ENCODE peak calls at places on chromosomes 11 and 22, in four cellular contexts. K, V, I and F are unnamed samples.

GRCh38 chr22:38223289-38223960 is 21.6 kb downstream of the MAFF start:
- DNase-seq in K (no peak), V (no peak), I (no peak), F (no peak)

GRCh38 chr22:46546466-46547178 is 9.2 kb upstream of the CELSR1 start:
- DNase-seq in K (peak), V (no peak), I (peak), F (no peak)

GRCh38 chr11:76209956-76210885 is 3.9 kb upstream of the WNT11 start:
- DNase-seq in K (peak), V (peak), I (peak), F (no peak)

GRCh38 chr11:61488651-61489291 is 19.8 kb upstream of the LRRC10B start:
- DNase-seq in K (peak), V (peak), I (peak), F (no peak)

GRCh38 chr11:79413258-79413657 is 27.6 kb downstream of the TENM4 start:
- DNase-seq in K (peak), V (peak), I (peak), F (no peak)

GRCh38 chr11:6273188-6273587 is 13.6 kb downstream of the CCKBR start:
- DNase-seq in K (no peak), V (no peak), I (no peak), F (no peak)

GRCh38 chr22:22218302-22218701 is 26.3 kb upstream of the VPREB1 start:
- DNase-seq in K (no peak), V (no peak), I (no peak), F (no peak)

GRCh38 chr11:79013509-79013908 is 427.3 kb downstream of the TENM4 start:
- DNase-seq in K (no peak), V (no peak), I (no peak), F (no peak)

GRCh38 chr11:94786264-94787126 is 18.3 kb downstream of the AMOTL1 start:
- DNase-seq in K (no peak), V (no peak), I (no peak), F (no peak)

DNA sequence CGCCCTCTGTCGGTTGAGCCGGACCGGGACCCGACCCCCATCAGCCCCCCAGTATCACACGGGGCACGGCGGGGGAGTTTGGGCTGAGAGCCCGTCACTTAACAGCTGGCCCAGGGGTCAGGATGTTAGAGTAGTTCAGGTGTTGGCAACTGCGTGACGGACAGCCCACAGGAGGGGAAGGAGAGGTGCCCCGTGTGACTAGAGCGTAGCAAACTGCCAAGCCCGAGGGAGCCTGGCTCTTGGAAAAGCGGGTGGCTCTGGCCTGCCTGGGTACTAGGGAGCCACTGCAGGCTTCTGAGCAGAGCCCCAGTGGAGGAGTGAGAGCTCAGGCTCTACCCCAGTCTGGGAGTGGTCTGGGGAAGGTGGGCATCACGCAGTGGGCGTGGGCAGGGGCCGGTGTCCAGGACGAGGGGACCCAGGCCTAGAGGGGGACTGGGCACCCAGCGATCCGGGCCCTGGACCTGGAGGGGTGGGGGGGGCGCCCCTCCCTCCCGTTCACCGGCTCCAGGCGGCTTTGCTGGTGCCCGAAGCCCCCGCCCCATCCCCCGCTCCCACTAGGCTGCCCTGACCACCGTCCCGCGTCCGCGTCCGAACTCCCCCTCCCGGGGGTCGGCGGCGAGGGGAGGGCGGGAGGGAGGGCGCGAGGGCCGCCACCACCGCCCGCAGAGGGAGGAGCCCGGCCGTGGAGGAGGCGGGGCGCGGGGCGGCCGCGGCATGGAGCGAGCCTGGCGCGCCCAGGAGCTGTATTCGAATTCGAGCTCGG is 24.4 kb downstream of the SHANK3 start:
- DNase-seq in K (no peak), V (peak), I (no peak), F (no peak)
- TF ChIP-seq CTCF in K (no peak), V (peak), I (peak), F (no peak)

DNA sequence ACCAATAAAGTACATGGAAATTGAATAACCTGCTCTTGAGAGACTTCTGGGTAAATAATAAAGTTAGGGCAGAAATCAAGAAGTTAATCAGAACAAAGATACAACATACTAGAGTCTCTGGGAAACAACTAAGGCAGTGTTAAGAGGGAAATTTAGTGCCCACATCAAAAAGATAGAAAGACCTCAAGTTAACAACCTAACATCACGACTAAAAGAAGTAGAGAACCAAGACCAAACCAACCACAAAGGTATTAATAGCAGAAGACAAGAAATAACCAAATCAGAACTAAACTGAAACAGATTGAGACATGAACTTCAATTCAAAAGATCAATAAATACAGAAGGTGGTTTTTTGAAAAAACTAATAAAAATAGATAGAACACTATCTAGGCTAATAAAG is 140.7 kb downstream of the JRKL start:
- DNase-seq in K (no peak), V (no peak), I (no peak), F (no peak)
- TF ChIP-seq CTCF in K (no peak), V (no peak), I (no peak), F (no peak)

GRCh38 chr11:276219-276618 is 2.0 kb upstream of the NLRP6 start:
- DNase-seq in K (no peak), V (no peak), I (no peak), F (no peak)
- TF ChIP-seq CTCF in K (no peak), V (no peak), I (no peak), F (no peak)

GRCh38 chr11:131510662-131511061 is 140.2 kb downstream of the NTM start:
- DNase-seq in K (no peak), V (no peak), I (no peak), F (no peak)

GRCh38 chr11:131514062-131514461 is 143.6 kb downstream of the NTM start:
- DNase-seq in K (no peak), V (no peak), I (no peak), F (no peak)

GRCh38 chr11:131506376-131506775 is 136.0 kb downstream of the NTM start:
- DNase-seq in K (no peak), V (peak), I (no peak), F (no peak)

GRCh38 chr11:131512228-131512627 is 141.8 kb downstream of the NTM start:
- DNase-seq in K (no peak), V (no peak), I (no peak), F (no peak)

GRCh38 chr11:131511794-131512193 is 141.4 kb downstream of the NTM start:
- DNase-seq in K (no peak), V (peak), I (peak), F (no peak)
- TF ChIP-seq CTCF in K (no peak), V (peak), I (peak), F (peak)

DNA sequence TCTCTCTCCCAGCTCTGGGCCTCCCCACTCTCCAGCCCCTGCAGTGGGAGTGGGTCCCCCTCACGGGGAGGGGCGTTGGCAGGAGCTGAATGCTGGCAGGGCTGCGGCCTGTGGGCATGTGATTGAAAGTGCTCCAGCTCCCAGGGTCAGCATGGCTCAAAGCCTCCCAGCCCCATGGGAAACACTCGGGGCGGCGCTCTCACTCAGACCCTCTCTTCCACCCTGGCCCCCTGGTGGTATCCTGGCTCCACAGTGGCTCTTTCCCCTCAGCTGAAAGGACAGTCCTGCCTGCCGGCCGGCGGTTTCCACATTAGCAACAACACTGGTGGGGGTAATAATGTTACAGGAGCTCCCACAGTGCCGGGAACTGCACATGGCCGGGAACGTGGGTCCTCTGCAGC is 35.5 kb downstream of the POLR3H start:
- DNase-seq in K (no peak), V (peak), I (no peak), F (no peak)
- TF ChIP-seq CTCF in K (no peak), V (peak), I (peak), F (no peak)

GRCh38 chr11:12016246-12016645 is 7.8 kb upstream of the DKK3 start:
- DNase-seq in K (no peak), V (no peak), I (no peak), F (no peak)
- TF ChIP-seq CTCF in K (peak), V (no peak), I (peak), F (no peak)

GRCh38 chr11:124762077-124762623 is at the start of gene ESAM:
- DNase-seq in K (no peak), V (peak), I (no peak), F (no peak)
- TF ChIP-seq CTCF in K (no peak), V (no peak), I (no peak), F (peak)

DNA sequence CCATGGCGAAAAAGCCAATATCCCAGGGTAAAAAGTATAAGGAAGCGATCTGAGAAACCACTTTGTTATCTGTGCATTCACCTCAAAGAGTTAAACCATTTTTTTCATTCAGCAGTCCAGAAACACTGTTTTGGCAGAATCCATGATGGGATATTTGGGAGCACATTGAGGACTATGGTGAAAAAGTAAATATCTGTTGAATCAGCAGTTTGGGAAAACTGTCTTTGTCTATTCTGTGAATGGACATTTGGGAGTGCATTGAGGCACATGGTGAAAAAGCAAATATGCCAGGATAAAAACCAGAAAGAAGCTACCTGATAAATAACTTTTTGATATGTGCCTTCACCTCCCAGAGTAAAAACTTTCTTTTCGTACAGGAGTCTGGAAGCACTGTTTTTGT is 187.4 kb downstream of the OR4A47 start:
- DNase-seq in K (no peak), V (no peak), I (no peak), F (no peak)
- TF ChIP-seq CTCF in K (no peak), V (no peak), I (no peak), F (no peak)

GRCh38 chr22:23847991-23848864 is 9.4 kb upstream of the DERL3 start:
- DNase-seq in K (no peak), V (no peak), I (no peak), F (no peak)
- TF ChIP-seq CTCF in K (no peak), V (no peak), I (no peak), F (no peak)

GRCh38 chr11:47960015-47960414 is 20.3 kb upstream of the PTPRJ start:
- DNase-seq in K (no peak), V (no peak), I (no peak), F (no peak)

GRCh38 chr11:47964546-47964945 is 15.8 kb upstream of the PTPRJ start:
- DNase-seq in K (no peak), V (no peak), I (no peak), F (no peak)

GRCh38 chr11:47966621-47967020 is 13.7 kb upstream of the PTPRJ start:
- DNase-seq in K (no peak), V (no peak), I (no peak), F (no peak)

GRCh38 chr11:47961383-47961782 is 19.0 kb upstream of the PTPRJ start:
- DNase-seq in K (no peak), V (no peak), I (no peak), F (no peak)
- TF ChIP-seq CTCF in K (no peak), V (no peak), I (no peak), F (no peak)